ENCODE peak calls at places on chromosomes 13 and 19, in five cellular contexts. B is neuronal stem cell, E is mammary epithelial cell, Y is fibroblast of lung, C is colonic mucosa. A is an unnamed sample. For H3K4me1, the result is how much of the 10 kb centered on the place peaks cover.

GRCh38 chr19:21705393-21705792 is 62.0 kb downstream of the ZNF100 start:
- DNase-seq in B (no peak), E (no peak), Y (no peak), C (no peak), A (no peak)

GRCh38 chr13:46554971-46555370 is 2.0 kb downstream of the LRCH1 start:
- DNase-seq in B (no peak), E (peak), Y (peak), C (no peak), A (peak)

GRCh38 chr13:51292000-51292550 is 47.4 kb upstream of the SERPINE3 start:
- DNase-seq in B (no peak), E (no peak), Y (peak), C (no peak), A (peak)

GRCh38 chr13:107466326-107466725 is 749.0 kb downstream of the LIG4 start:
- DNase-seq in B (no peak), E (no peak), Y (no peak), C (no peak), A (peak)

GRCh38 chr13:31437975-31438374 is 238.2 kb downstream of the B3GLCT start:
- DNase-seq in B (no peak), E (peak), Y (no peak), C (no peak), A (peak)

GRCh38 chr19:58563034-58563573 is 4.7 kb upstream of the UBE2M start:
- DNase-seq in B (no peak), E (peak), Y (no peak), C (peak), A (peak)

GRCh38 chr19:48006762-48007161 is 12.3 kb downstream of the ELSPBP1 start:
- DNase-seq in B (no peak), E (no peak), Y (no peak), C (no peak), A (no peak)

GRCh38 chr13:64371045-64371444 is 2859.1 kb downstream of the PCDH9 start:
- DNase-seq in B (no peak), E (peak), Y (no peak), C (no peak), A (peak)

GRCh38 chr13:27355894-27356293 is 68.5 kb upstream of the GTF3A start:
- DNase-seq in B (no peak), E (no peak), Y (no peak), C (no peak), A (no peak)

GRCh38 chr13:104593251-104593576 is 1527.0 kb upstream of the SLC10A2 start:
- DNase-seq in B (no peak), E (no peak), Y (no peak), C (no peak), A (no peak)

GRCh38 chr19:4304509-4305252 is at the start of gene FSD1:
- DNase-seq in B (peak), E (no peak), Y (peak), C (no peak), A (peak)

GRCh38 chr19:33280351-33280921 is 21.9 kb downstream of the CEBPA start:
- DNase-seq in B (no peak), E (no peak), Y (no peak), C (no peak), A (no peak)

GRCh38 chr13:41428155-41428554 is 29.2 kb upstream of the RGCC start:
- DNase-seq in B (peak), E (no peak), Y (no peak), C (peak), A (peak)

GRCh38 chr13:110137677-110138008 is 169.3 kb downstream of the COL4A1 start:
- DNase-seq in B (no peak), E (no peak), Y (no peak), C (peak), A (peak)

GRCh38 chr13:47678201-47678963 is 322.7 kb downstream of the SUCLA2 start:
- DNase-seq in B (peak), E (no peak), Y (no peak), C (no peak), A (no peak)

GRCh38 chr13:99600318-99600717 is 99.0 kb downstream of the TM9SF2 start:
- DNase-seq in B (peak), E (no peak), Y (no peak), C (no peak), A (no peak)

GRCh38 chr13:74039154-74039553 is 95.0 kb downstream of the KLF12 start:
- DNase-seq in B (no peak), E (no peak), Y (no peak), C (no peak), A (no peak)

GRCh38 chr19:47545061-47545948 is 27.6 kb downstream of the ZNF541 start:
- DNase-seq in B (no peak), E (no peak), Y (no peak), C (no peak), A (peak)

GRCh38 chr19:46198756-46199155 is 30.8 kb upstream of the IGFL1 start:
- DNase-seq in B (no peak), E (peak), Y (no peak), C (no peak), A (no peak)

GRCh38 chr19:17347361-17347760 is 10.0 kb downstream of the GTPBP3 start:
- DNase-seq in B (no peak), E (no peak), Y (no peak), C (no peak), A (no peak)

GRCh38 chr19:35279985-35280821 is 2.1 kb upstream of the HAMP start:
- DNase-seq in B (no peak), E (no peak), Y (no peak), C (no peak), A (no peak)

GRCh38 chr13:98478134-98479129 is 98.5 kb downstream of the STK24 start:
- DNase-seq in B (peak), E (peak), Y (peak), C (no peak), A (no peak)

GRCh38 chr13:26186995-26187394 is 35.1 kb downstream of the RNF6 start:
- DNase-seq in B (no peak), E (no peak), Y (peak), C (no peak), A (no peak)
- H3K9ac ChIP-seq in B (no peak), E (no peak), Y (peak), C (peak), A (peak)

DNA sequence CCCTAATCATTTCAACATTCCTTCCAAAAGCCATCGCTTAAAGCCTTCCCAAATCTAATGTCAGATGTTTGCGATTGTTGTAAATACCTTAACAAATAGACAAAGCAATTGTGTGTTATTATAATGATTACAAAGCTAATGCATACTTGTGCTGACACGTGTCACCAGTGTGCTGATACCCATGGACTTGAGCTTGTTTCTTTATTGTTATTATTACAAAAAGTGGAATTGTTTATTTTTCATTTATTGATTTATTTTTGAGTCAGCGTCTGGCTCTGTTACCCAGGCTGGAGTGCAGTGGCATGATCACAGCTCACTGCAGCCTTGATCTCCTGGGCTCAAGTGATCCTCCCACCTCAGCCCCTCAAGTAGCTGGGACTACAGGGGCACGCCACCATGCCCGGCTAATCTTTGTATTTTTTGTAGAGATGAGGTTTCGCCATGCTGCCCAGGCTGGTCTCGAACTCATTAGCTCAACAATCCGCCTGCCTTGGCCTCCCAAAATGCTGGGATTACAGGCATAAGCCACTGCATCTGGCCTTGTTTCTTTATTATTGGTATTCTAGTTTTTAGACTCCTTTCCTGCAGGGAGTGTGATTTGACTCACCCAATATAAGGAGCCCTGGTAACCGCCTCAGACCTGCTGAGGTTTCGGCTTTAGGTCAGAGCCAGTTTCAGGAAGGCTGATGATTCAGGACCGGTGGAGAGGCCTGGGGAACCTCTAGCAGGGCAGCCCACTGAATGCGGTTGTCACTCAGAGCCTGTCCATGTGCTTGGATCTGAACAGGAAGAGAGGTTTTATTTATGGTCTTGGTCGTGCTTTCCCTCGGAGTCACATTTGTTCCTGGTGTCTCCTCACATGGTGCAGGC is 2.1 kb upstream of the FBXO17 start:
- DNase-seq in B (no peak), E (peak), Y (no peak), C (no peak), A (no peak)
- H3K4me1 ChIP-seq in B (under half), E (under half), Y (under half), C (under half), A (under half)

GRCh38 chr13:24747248-24748151 is 16.5 kb upstream of the RNF17 start:
- DNase-seq in B (peak), E (peak), Y (peak), C (no peak), A (peak)

GRCh38 chr13:24744247-24744646 is 19.7 kb upstream of the RNF17 start:
- DNase-seq in B (no peak), E (no peak), Y (no peak), C (no peak), A (no peak)

GRCh38 chr13:24746618-24747247 is 17.2 kb upstream of the RNF17 start:
- DNase-seq in B (peak), E (peak), Y (no peak), C (no peak), A (peak)

GRCh38 chr13:24745516-24745860 is 18.5 kb upstream of the RNF17 start:
- DNase-seq in B (no peak), E (no peak), Y (no peak), C (no peak), A (no peak)

DNA sequence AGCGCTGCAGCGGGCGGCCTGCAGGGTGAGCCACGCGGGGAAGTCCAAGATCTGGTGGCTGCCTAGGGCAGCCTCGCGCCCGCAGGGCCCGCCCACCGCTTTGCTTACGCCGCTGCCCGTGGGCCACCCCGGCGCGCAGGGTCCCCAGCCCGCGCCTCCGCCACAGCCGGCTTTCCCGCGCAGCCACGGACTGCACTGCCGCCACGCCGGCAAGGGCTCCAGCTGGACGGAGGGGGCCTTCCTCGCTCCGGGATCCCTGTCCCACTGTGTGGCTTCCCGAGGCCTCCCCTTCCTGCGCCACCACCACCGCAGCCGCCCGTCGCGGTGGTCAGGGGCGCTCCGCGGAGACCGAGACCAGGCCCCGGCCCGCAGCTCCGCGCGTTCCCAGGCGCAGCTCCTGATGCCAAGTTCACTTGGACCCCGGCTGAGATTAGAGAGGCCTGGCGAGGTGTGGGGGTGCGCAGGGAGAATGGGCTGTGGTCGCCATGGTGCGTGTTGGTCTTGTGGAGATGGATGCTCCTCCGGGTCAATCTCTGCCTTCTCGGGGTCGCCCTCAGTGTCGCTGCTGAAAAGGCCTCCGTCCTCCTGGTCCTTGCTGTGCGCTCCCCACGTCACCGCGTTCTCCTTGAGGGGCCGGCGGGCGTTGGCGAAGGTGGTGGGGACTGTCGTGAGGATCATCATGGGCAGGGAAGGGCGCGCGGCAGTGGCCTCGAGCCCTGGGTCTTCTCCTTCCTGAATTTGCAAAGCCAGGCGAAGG is 17.9 kb upstream of the RNF17 start:
- DNase-seq in B (peak), E (peak), Y (no peak), C (no peak), A (no peak)
- H3K9ac ChIP-seq in B (peak), E (no peak), Y (no peak), C (no peak), A (no peak)

GRCh38 chr19:18477974-18478373 is 40.0 kb upstream of the ISYNA1 start:
- DNase-seq in B (no peak), E (no peak), Y (no peak), C (no peak), A (no peak)

GRCh38 chr19:18477042-18477760 is 39.3 kb upstream of the ISYNA1 start:
- DNase-seq in B (no peak), E (no peak), Y (no peak), C (no peak), A (no peak)

GRCh38 chr19:18475762-18476331 is 37.9 kb upstream of the ISYNA1 start:
- DNase-seq in B (no peak), E (no peak), Y (no peak), C (no peak), A (no peak)

GRCh38 chr19:18475004-18475453 is 37.1 kb upstream of the ISYNA1 start:
- DNase-seq in B (no peak), E (no peak), Y (no peak), C (no peak), A (no peak)

DNA sequence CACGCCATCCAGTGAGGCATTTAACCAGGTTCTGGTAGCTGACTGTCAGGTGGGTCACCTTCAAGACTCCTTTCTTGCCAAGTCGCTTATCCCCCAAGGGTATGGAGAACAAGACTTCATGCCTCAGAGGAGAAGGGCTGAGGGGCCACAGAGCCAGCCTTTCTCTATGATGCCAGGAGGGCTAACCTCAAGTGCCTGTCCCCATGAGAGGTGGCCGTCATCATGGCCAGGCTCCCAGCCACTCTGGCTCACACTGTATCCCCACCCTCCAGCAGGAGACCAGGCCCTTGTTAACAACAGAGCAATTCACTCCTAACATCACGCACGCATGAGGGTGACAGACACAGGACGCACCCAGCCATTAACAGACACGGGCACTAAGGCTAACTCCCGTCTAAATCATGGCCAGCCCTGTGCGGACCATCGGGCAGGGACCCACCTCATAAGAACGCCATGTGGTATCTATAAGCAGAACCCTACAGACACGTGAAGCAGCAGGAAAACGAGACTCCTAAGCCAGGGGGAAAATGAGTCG is 38.6 kb upstream of the ISYNA1 start:
- DNase-seq in B (no peak), E (no peak), Y (no peak), C (no peak), A (no peak)
- H3K4me1 ChIP-seq in B (under half), E (under half), Y (under half), C (under half), A (under half)

DNA sequence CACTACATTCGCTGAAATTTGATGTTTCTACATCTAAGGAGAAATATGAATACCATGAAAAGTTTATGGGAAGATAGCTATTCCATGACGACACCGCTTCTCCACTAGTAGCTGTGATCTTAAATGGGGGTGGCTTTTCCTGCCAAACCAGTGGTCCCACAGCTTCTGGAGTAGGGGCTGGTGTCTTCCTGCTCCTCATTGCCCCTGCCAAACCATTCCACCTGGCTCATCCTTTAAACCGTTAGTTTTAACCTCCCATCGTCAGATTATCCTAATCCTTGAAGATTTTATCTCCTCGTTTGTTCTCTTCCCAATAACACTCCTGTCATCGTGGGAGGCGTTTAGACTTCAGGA is 568 bp upstream of the ZNF230 start:
- DNase-seq in B (no peak), E (no peak), Y (no peak), C (no peak), A (peak)
- H3K9ac ChIP-seq in B (no peak), E (no peak), Y (peak), C (peak), A (peak)